ENCODE peak calls at places on chromosomes 2 and 18, in six cellular contexts. W, X, L, E, T and D are unnamed samples.

GRCh38 chr2:3745901-3746300 is 42.5 kb downstream of the DCDC2C start:
- DNase-seq in W (no peak), X (no peak), L (no peak), E (no peak), T (no peak), D (no peak)

GRCh38 chr2:148642891-148643416 is 1.6 kb upstream of the EPC2 start:
- DNase-seq in W (peak), X (peak), L (peak), E (peak), T (no peak), D (peak)

GRCh38 chr18:25605322-25605721 is 253.4 kb upstream of the ZNF521 start:
- DNase-seq in W (no peak), X (no peak), L (no peak), E (no peak), T (no peak), D (no peak)

GRCh38 chr2:138432971-138433370 is 68.6 kb upstream of the SPOPL start:
- DNase-seq in W (no peak), X (no peak), L (no peak), E (no peak), T (no peak), D (no peak)

GRCh38 chr18:36176177-36176584 is 11.1 kb upstream of the MOCOS start:
- DNase-seq in W (no peak), X (no peak), L (no peak), E (no peak), T (no peak), D (no peak)

GRCh38 chr2:210169871-210170441 is 1.3 kb downstream of the KANSL1L start:
- DNase-seq in W (no peak), X (peak), L (peak), E (no peak), T (peak), D (peak)

GRCh38 chr2:160394153-160394552 is 99.5 kb downstream of the RBMS1 start:
- DNase-seq in W (no peak), X (no peak), L (no peak), E (no peak), T (peak), D (peak)

GRCh38 chr2:102126660-102127059 is 15.9 kb upstream of the IL1R1 start:
- DNase-seq in W (no peak), X (no peak), L (no peak), E (no peak), T (no peak), D (no peak)

GRCh38 chr18:60372598-60372997 is at the start of gene MC4R:
- DNase-seq in W (peak), X (peak), L (no peak), E (no peak), T (no peak), D (peak)
- TF ChIP-seq MAX in W (peak), X (no peak), L (no peak), E (no peak), T (no peak), D (no peak)

GRCh38 chr2:128607981-128608506 is 289.4 kb upstream of the HS6ST1 start:
- DNase-seq in W (no peak), X (no peak), L (no peak), E (no peak), T (no peak), D (no peak)
- H3K4me3 ChIP-seq in W (no peak), X (no peak), L (no peak), E (no peak), T (no peak), D (no peak)

GRCh38 chr2:190980630-190981214 is 33.2 kb downstream of the STAT1 start:
- DNase-seq in W (no peak), X (no peak), L (no peak), E (no peak), T (no peak), D (no peak)

GRCh38 chr2:190979906-190980629 is 33.9 kb downstream of the STAT1 start:
- DNase-seq in W (no peak), X (no peak), L (peak), E (no peak), T (no peak), D (no peak)

GRCh38 chr2:190984595-190984994 is 29.4 kb downstream of the STAT1 start:
- DNase-seq in W (no peak), X (no peak), L (peak), E (no peak), T (no peak), D (no peak)

GRCh38 chr2:190982263-190983034 is 31.5 kb downstream of the STAT1 start:
- DNase-seq in W (no peak), X (no peak), L (no peak), E (no peak), T (no peak), D (no peak)

DNA sequence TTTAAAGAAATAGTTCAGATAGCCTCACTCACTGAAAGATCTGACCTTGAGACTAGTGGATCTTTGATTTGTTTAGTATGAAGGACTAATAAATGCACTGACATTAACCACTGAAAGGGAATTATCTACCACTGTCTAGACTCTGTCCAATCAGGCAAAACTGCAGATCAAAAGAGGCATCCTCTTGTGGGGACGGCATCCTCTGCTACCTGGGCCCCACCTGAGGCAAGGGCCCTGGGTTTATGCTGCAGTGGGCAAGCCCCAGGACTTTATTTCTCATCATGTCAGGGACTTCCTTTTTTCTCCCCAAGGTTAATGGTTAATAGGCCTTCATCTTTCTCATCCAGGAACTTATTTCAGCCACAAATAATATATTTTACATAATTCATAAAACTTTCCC is 32.2 kb downstream of the STAT1 start:
- DNase-seq in W (no peak), X (no peak), L (no peak), E (no peak), T (no peak), D (no peak)
- TF ChIP-seq MAX in W (no peak), X (no peak), L (no peak), E (no peak), T (no peak), D (no peak)

GRCh38 chr2:85889648-85890281 is 975 bp upstream of the ST3GAL5 start:
- DNase-seq in W (no peak), X (peak), L (no peak), E (no peak), T (no peak), D (no peak)

GRCh38 chr2:85892216-85892944 is 3.6 kb upstream of the ST3GAL5 start:
- DNase-seq in W (no peak), X (no peak), L (no peak), E (no peak), T (no peak), D (peak)

GRCh38 chr2:85890522-85891176 is 1.9 kb upstream of the ST3GAL5 start:
- DNase-seq in W (no peak), X (no peak), L (no peak), E (peak), T (no peak), D (peak)

GRCh38 chr2:85888745-85889647 is at the start of gene ST3GAL5:
- DNase-seq in W (peak), X (peak), L (peak), E (peak), T (peak), D (peak)

DNA sequence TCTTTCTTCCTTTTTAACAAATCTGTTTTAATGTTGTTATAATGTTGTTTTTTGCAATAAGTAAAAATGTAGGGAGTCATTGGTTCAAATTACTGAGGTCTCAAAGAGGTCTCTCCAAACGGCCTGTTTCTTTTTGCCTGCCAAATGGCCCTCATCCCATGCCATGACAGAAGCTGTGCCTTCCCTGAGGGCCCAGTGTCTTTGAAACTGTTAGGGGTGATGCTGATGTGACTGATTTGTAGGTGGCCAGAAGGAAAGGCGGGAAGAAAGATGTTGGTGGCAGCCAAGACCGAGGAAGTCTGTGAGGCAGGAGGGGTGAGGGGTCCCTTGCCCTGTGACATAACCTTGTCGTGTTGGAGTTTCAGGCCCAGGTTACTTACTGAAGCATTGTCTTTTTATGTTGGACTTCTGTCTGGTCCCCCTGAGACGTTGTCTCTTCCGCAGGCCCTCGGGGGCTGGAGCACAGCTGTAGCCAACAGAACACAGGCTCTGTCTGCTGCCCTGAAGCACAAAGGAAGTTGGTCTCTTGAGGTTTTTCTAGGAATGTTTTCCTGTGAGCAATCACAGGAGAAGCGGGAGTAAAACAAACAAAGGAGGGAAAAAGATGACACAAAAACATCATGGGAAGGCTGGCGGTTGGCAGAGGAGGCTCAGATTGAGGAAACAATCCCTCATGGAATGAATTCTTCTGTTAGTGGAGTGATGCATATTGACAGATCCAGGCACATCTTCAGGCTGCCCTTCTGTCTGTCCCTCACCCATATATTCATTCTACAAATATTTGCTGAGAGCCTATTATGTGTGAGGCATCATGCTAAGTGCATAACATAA is 4.9 kb upstream of the ST3GAL5 start:
- DNase-seq in W (no peak), X (peak), L (peak), E (no peak), T (no peak), D (no peak)
- H3K4me3 ChIP-seq in W (no peak), X (peak), L (no peak), E (no peak), T (no peak), D (no peak)

GRCh38 chr2:240713928-240714746 is 22.5 kb downstream of the AQP12A start:
- DNase-seq in W (no peak), X (no peak), L (no peak), E (no peak), T (no peak), D (no peak)
- TF ChIP-seq MAX in W (no peak), X (no peak), L (no peak), E (no peak), T (no peak), D (no peak)

DNA sequence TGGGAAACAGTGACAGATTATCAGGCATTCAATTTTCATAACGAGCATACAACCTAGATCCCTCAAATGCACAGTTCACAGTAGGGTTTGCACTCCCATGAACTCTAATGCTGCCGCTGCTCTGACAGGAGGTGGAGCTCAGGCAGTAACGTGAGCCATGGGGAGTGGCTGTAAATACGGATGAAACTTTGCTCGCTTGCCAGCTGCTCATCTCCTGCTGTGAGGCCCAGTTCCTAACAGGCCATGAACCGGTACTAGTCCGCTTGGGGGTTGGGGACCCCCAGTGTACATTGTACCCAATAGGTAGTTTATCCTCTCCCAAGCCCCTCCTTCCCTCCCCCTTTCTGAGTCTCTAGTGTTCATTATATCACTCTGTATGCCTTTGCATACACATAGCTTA is 94.6 kb downstream of the PTH2R start:
- DNase-seq in W (no peak), X (no peak), L (no peak), E (no peak), T (no peak), D (no peak)
- H3K4me3 ChIP-seq in W (no peak), X (no peak), L (no peak), E (peak), T (no peak), D (no peak)

GRCh38 chr18:2412261-2412660 is 159.0 kb downstream of the METTL4 start:
- DNase-seq in W (no peak), X (no peak), L (no peak), E (no peak), T (no peak), D (no peak)

GRCh38 chr18:2411381-2411977 is 159.8 kb downstream of the METTL4 start:
- DNase-seq in W (no peak), X (peak), L (peak), E (no peak), T (no peak), D (no peak)

GRCh38 chr18:2409906-2410305 is 161.4 kb downstream of the METTL4 start:
- DNase-seq in W (no peak), X (no peak), L (no peak), E (no peak), T (no peak), D (no peak)

GRCh38 chr18:2413352-2413751 is 158.0 kb downstream of the METTL4 start:
- DNase-seq in W (no peak), X (no peak), L (no peak), E (no peak), T (no peak), D (no peak)

GRCh38 chr18:2410688-2411087 is 160.6 kb downstream of the METTL4 start:
- DNase-seq in W (peak), X (peak), L (no peak), E (no peak), T (no peak), D (no peak)
- TF ChIP-seq MAX in W (no peak), X (no peak), L (no peak), E (no peak), T (no peak), D (no peak)